ENCODE peak calls at places on chromosomes 3 and 15, in seven cellular contexts. S, X, I, O, T, W and L are unnamed samples.
A peak's percentile ranks its signal among the peaks of the same experiment; 100 is the strongest.

GRCh38 chr3:183087184-183087583 is 12.1 kb downstream of the MCCC1 start:
- DNase-seq in S (no peak), X (no peak), I (no peak), O (no peak), T (no peak), W (no peak), L (no peak)

GRCh38 chr3:47128110-47128509 is 35.8 kb downstream of the SETD2 start:
- DNase-seq in S (no peak), X (no peak), I (no peak), O (no peak), T (no peak), W (no peak), L (no peak)

GRCh38 chr3:195403244-195403643 is 39.6 kb downstream of the ACAP2 start:
- DNase-seq in S (no peak), X (no peak), I (no peak), O (no peak), T (no peak), W (no peak), L (no peak)

GRCh38 chr3:99716463-99716995 is 78.1 kb downstream of the COL8A1 start:
- DNase-seq in S (no peak), X (no peak), I (no peak), O (no peak), T (no peak), W (no peak), L (no peak)

GRCh38 chr3:58206406-58207011 is 4.3 kb downstream of the DNASE1L3 start:
- DNase-seq in S (no peak), X (no peak), I (no peak), O (peak; percentile 56), T (no peak), W (no peak), L (no peak)

GRCh38 chr3:187665764-187666402 is 4.3 kb downstream of the SST start:
- DNase-seq in S (no peak), X (no peak), I (no peak), O (no peak), T (no peak), W (no peak), L (no peak)

GRCh38 chr3:148975696-148976095 is 15.6 kb upstream of the GYG1 start:
- DNase-seq in S (no peak), X (no peak), I (no peak), O (no peak), T (no peak), W (no peak), L (no peak)

GRCh38 chr3:131141770-131142169 is 115.1 kb downstream of the NEK11 start:
- DNase-seq in S (no peak), X (no peak), I (no peak), O (no peak), T (no peak), W (no peak), L (no peak)

GRCh38 chr3:31903686-31904431 is 77.2 kb downstream of the OSBPL10 start:
- DNase-seq in S (no peak), X (no peak), I (no peak), O (no peak), T (no peak), W (no peak), L (no peak)

GRCh38 chr3:72763751-72764440 is 84.3 kb downstream of the SHQ1 start:
- DNase-seq in S (no peak), X (no peak), I (no peak), O (no peak), T (no peak), W (no peak), L (no peak)

GRCh38 chr15:98400120-98400519 is 248.2 kb upstream of the IGF1R start:
- DNase-seq in S (no peak), X (no peak), I (no peak), O (no peak), T (no peak), W (no peak), L (no peak)

GRCh38 chr15:79282371-79283251 is at the start of gene ANKRD34C:
- DNase-seq in S (peak; percentile 58), X (no peak), I (no peak), O (no peak), T (no peak), W (no peak), L (peak; percentile 66)

GRCh38 chr3:98734737-98735136 is 28.4 kb upstream of the ST3GAL6 start:
- DNase-seq in S (no peak), X (no peak), I (no peak), O (no peak), T (no peak), W (no peak), L (peak; percentile 78)

GRCh38 chr3:76554717-76555116 is 485.2 kb upstream of the ROBO2 start:
- DNase-seq in S (no peak), X (no peak), I (no peak), O (peak; percentile 65), T (no peak), W (no peak), L (peak; percentile 9)

GRCh38 chr3:9141903-9142302 is 107.5 kb downstream of the SRGAP3 start:
- DNase-seq in S (no peak), X (no peak), I (no peak), O (no peak), T (no peak), W (no peak), L (peak; percentile 92)

GRCh38 chr3:69352305-69353087 is 33.4 kb downstream of the FRMD4B start:
- DNase-seq in S (no peak), X (no peak), I (no peak), O (no peak), T (peak; percentile 73), W (no peak), L (no peak)

GRCh38 chr3:179449621-179450020 is 1.6 kb downstream of the GNB4 start:
- DNase-seq in S (no peak), X (no peak), I (no peak), O (peak; percentile 22), T (no peak), W (no peak), L (no peak)

GRCh38 chr15:20368974-20369373 is 172.6 kb downstream of the GOLGA6L6 start:
- DNase-seq in S (no peak), X (no peak), I (no peak), O (no peak), T (no peak), W (no peak), L (no peak)

GRCh38 chr15:81038975-81039607 is 38.4 kb downstream of the TLNRD1 start:
- DNase-seq in S (no peak), X (peak; percentile 17), I (no peak), O (no peak), T (no peak), W (no peak), L (no peak)

GRCh38 chr3:194404365-194405140 is 5.5 kb upstream of the GP5 start:
- DNase-seq in S (no peak), X (no peak), I (no peak), O (peak; percentile 58), T (peak; percentile 66), W (no peak), L (peak; percentile 65)

GRCh38 chr15:71530116-71530515 is 280.2 kb upstream of the NR2E3 start:
- DNase-seq in S (no peak), X (no peak), I (no peak), O (no peak), T (no peak), W (no peak), L (no peak)

GRCh38 chr15:40937762-40938529 is 8.8 kb downstream of the DLL4 start:
- DNase-seq in S (no peak), X (no peak), I (no peak), O (no peak), T (no peak), W (peak; percentile 44), L (peak; percentile 63)

GRCh38 chr15:89656116-89656815 is 999 bp upstream of the KIF7 start:
- DNase-seq in S (no peak), X (no peak), I (no peak), O (peak; percentile 27), T (no peak), W (no peak), L (no peak)

GRCh38 chr15:77784361-77785292 is 151.9 kb upstream of the LINGO1 start:
- DNase-seq in S (peak; percentile 87), X (no peak), I (peak; percentile 67), O (no peak), T (no peak), W (no peak), L (no peak)

GRCh38 chr3:191997579-191998268 is 536.8 kb downstream of the PYDC2 start:
- DNase-seq in S (peak; percentile 50), X (no peak), I (no peak), O (no peak), T (no peak), W (no peak), L (no peak)